ENCODE peak calls at places on chromosomes 16 and 17, in six cellular contexts. One of them, this sample, is unnamed.
A peak's percentile ranks its signal among the peaks of the same experiment; 100 is the strongest.

GRCh38 chr17:1920948-1921351 is 91.1 kb downstream of the RPA1 start:
- DNase-seq in pancreas: no peak
- DNase-seq in stomach: no peak
- DNase-seq in breast epithelium: peak; percentile 62
- DNase-seq in fibroblast of lung: no peak
- DNase-seq in psoas muscle: peak; percentile 92
- DNase-seq in this sample: no peak

GRCh38 chr17:60435244-60436170 is 13.2 kb downstream of the CHCT1 start:
- DNase-seq in psoas muscle: peak; percentile 82
- DNase-seq in pancreas: peak; percentile 81
- DNase-seq in stomach: peak; percentile 69
- DNase-seq in breast epithelium: no peak
- DNase-seq in fibroblast of lung: peak; percentile 92
- DNase-seq in this sample: no peak

GRCh38 chr16:13331918-13332317 is 430.5 kb downstream of the SHISA9 start:
- DNase-seq in psoas muscle: no peak
- DNase-seq in fibroblast of lung: no peak
- DNase-seq in stomach: no peak
- DNase-seq in breast epithelium: no peak
- DNase-seq in pancreas: no peak
- DNase-seq in this sample: no peak

GRCh38 chr17:79072544-79072943 is 2.1 kb upstream of the ENGASE start:
- DNase-seq in breast epithelium: no peak
- DNase-seq in fibroblast of lung: no peak
- DNase-seq in psoas muscle: peak; percentile 45
- DNase-seq in stomach: no peak
- DNase-seq in pancreas: no peak
- DNase-seq in this sample: peak; percentile 61

GRCh38 chr16:82700541-82701240 is 73.9 kb downstream of the CDH13 start:
- DNase-seq in fibroblast of lung: peak; percentile 63
- DNase-seq in psoas muscle: no peak
- DNase-seq in breast epithelium: no peak
- DNase-seq in pancreas: no peak
- DNase-seq in stomach: no peak
- DNase-seq in this sample: no peak

GRCh38 chr17:76997981-76998531 is 129.9 kb downstream of the MGAT5B start:
- DNase-seq in stomach: no peak
- DNase-seq in fibroblast of lung: no peak
- DNase-seq in psoas muscle: no peak
- DNase-seq in pancreas: no peak
- DNase-seq in breast epithelium: peak; percentile 28
- DNase-seq in this sample: no peak

GRCh38 chr16:397736-398332 is 835 bp downstream of the NME4 start:
- DNase-seq in fibroblast of lung: peak; percentile 73
- DNase-seq in psoas muscle: peak; percentile 91
- DNase-seq in stomach: peak; percentile 82
- DNase-seq in pancreas: peak; percentile 78
- DNase-seq in breast epithelium: peak; percentile 80
- DNase-seq in this sample: peak; percentile 86

GRCh38 chr16:31400191-31400590 is 7.1 kb downstream of the ITGAD start:
- DNase-seq in pancreas: no peak
- DNase-seq in stomach: no peak
- DNase-seq in breast epithelium: no peak
- DNase-seq in fibroblast of lung: no peak
- DNase-seq in psoas muscle: no peak
- DNase-seq in this sample: no peak

GRCh38 chr17:34155947-34156346 is 99.1 kb upstream of the CCL2 start:
- DNase-seq in breast epithelium: no peak
- DNase-seq in pancreas: no peak
- DNase-seq in fibroblast of lung: no peak
- DNase-seq in stomach: no peak
- DNase-seq in psoas muscle: no peak
- DNase-seq in this sample: no peak

GRCh38 chr16:28136751-28137434 is 73.4 kb upstream of the GSG1L start:
- DNase-seq in fibroblast of lung: no peak
- DNase-seq in psoas muscle: no peak
- DNase-seq in stomach: no peak
- DNase-seq in pancreas: no peak
- DNase-seq in breast epithelium: no peak
- DNase-seq in this sample: no peak

GRCh38 chr16:55389426-55390073 is 65.5 kb downstream of the IRX6 start:
- DNase-seq in fibroblast of lung: no peak
- DNase-seq in breast epithelium: no peak
- DNase-seq in psoas muscle: peak; percentile 72
- DNase-seq in pancreas: no peak
- DNase-seq in stomach: no peak
- DNase-seq in this sample: peak; percentile 86

GRCh38 chr17:6304894-6305612 is 129.9 kb downstream of the AIPL1 start:
- DNase-seq in psoas muscle: no peak
- DNase-seq in breast epithelium: no peak
- DNase-seq in pancreas: no peak
- DNase-seq in fibroblast of lung: no peak
- DNase-seq in stomach: no peak
- DNase-seq in this sample: no peak

GRCh38 chr17:2398188-2398587 is 2.7 kb downstream of the MNT start:
- DNase-seq in breast epithelium: no peak
- DNase-seq in pancreas: no peak
- DNase-seq in stomach: no peak
- DNase-seq in fibroblast of lung: no peak
- DNase-seq in psoas muscle: no peak
- DNase-seq in this sample: no peak

GRCh38 chr17:45809484-45809883 is 25.4 kb downstream of the CRHR1 start:
- DNase-seq in breast epithelium: no peak
- DNase-seq in fibroblast of lung: no peak
- DNase-seq in pancreas: no peak
- DNase-seq in stomach: no peak
- DNase-seq in psoas muscle: no peak
- DNase-seq in this sample: no peak

GRCh38 chr17:77924757-77925336 is 33.7 kb upstream of the TNRC6C start:
- DNase-seq in stomach: peak; percentile 31
- DNase-seq in breast epithelium: no peak
- DNase-seq in fibroblast of lung: peak; percentile 81
- DNase-seq in pancreas: peak; percentile 56
- DNase-seq in psoas muscle: no peak
- DNase-seq in this sample: no peak

GRCh38 chr16:22010902-22011301 is 3.0 kb downstream of the MOSMO start:
- DNase-seq in psoas muscle: no peak
- DNase-seq in pancreas: no peak
- DNase-seq in breast epithelium: no peak
- DNase-seq in stomach: no peak
- DNase-seq in fibroblast of lung: no peak
- DNase-seq in this sample: no peak

GRCh38 chr17:65558311-65558682 is 3.2 kb downstream of the AXIN2 start:
- DNase-seq in psoas muscle: no peak
- DNase-seq in fibroblast of lung: no peak
- DNase-seq in breast epithelium: no peak
- DNase-seq in stomach: no peak
- DNase-seq in pancreas: no peak
- DNase-seq in this sample: no peak

GRCh38 chr16:88363239-88363891 is 19.4 kb upstream of the ZNF469 start:
- DNase-seq in pancreas: no peak
- DNase-seq in fibroblast of lung: no peak
- DNase-seq in psoas muscle: no peak
- DNase-seq in stomach: no peak
- DNase-seq in breast epithelium: no peak
- DNase-seq in this sample: no peak

GRCh38 chr16:50354629-50355456 is 13.9 kb downstream of the BRD7 start:
- DNase-seq in psoas muscle: no peak
- DNase-seq in fibroblast of lung: peak; percentile 53
- DNase-seq in stomach: no peak
- DNase-seq in breast epithelium: no peak
- DNase-seq in pancreas: no peak
- DNase-seq in this sample: no peak

GRCh38 chr17:62807812-62808575 is at the start of gene MARCHF10:
- DNase-seq in pancreas: peak; percentile 35
- DNase-seq in fibroblast of lung: no peak
- DNase-seq in breast epithelium: no peak
- DNase-seq in psoas muscle: no peak
- DNase-seq in stomach: peak; percentile 28
- DNase-seq in this sample: peak; percentile 79

GRCh38 chr16:57045694-57046381 is 46.5 kb upstream of the CPNE2 start:
- DNase-seq in psoas muscle: peak; percentile 82
- DNase-seq in breast epithelium: no peak
- DNase-seq in pancreas: peak; percentile 55
- DNase-seq in fibroblast of lung: peak; percentile 74
- DNase-seq in stomach: peak; percentile 32
- DNase-seq in this sample: no peak

GRCh38 chr16:77677129-77677528 is 45.2 kb upstream of the NUDT7 start:
- DNase-seq in fibroblast of lung: peak; percentile 16
- DNase-seq in pancreas: no peak
- DNase-seq in psoas muscle: no peak
- DNase-seq in breast epithelium: no peak
- DNase-seq in stomach: no peak
- DNase-seq in this sample: no peak

GRCh38 chr16:69532761-69533459 is 32.9 kb upstream of the NFAT5 start:
- DNase-seq in stomach: no peak
- DNase-seq in breast epithelium: no peak
- DNase-seq in fibroblast of lung: no peak
- DNase-seq in pancreas: no peak
- DNase-seq in psoas muscle: no peak
- DNase-seq in this sample: no peak

GRCh38 chr17:63293310-63293709 is 152.8 kb downstream of the CYB561 start:
- DNase-seq in psoas muscle: no peak
- DNase-seq in breast epithelium: no peak
- DNase-seq in stomach: no peak
- DNase-seq in pancreas: no peak
- DNase-seq in fibroblast of lung: peak; percentile 49
- DNase-seq in this sample: no peak

GRCh38 chr17:62653831-62654829 is 26.7 kb downstream of the MRC2 start:
- DNase-seq in stomach: peak; percentile 38
- DNase-seq in pancreas: peak; percentile 21
- DNase-seq in psoas muscle: peak; percentile 86
- DNase-seq in breast epithelium: no peak
- DNase-seq in fibroblast of lung: peak; percentile 88
- DNase-seq in this sample: peak; percentile 77

GRCh38 chr17:58338454-58338841 is 9.9 kb upstream of the TSPOAP1 start:
- DNase-seq in pancreas: no peak
- DNase-seq in breast epithelium: no peak
- DNase-seq in psoas muscle: no peak
- DNase-seq in stomach: no peak
- DNase-seq in fibroblast of lung: no peak
- DNase-seq in this sample: no peak

GRCh38 chr16:69823831-69824563 is 61.9 kb downstream of the WWP2 start:
- DNase-seq in fibroblast of lung: no peak
- DNase-seq in pancreas: peak; percentile 81
- DNase-seq in psoas muscle: peak; percentile 58
- DNase-seq in breast epithelium: no peak
- DNase-seq in stomach: peak; percentile 69
- DNase-seq in this sample: peak; percentile 62

GRCh38 chr17:70473049-70473448 is 303.7 kb downstream of the KCNJ2 start:
- DNase-seq in stomach: no peak
- DNase-seq in fibroblast of lung: no peak
- DNase-seq in breast epithelium: no peak
- DNase-seq in psoas muscle: no peak
- DNase-seq in pancreas: no peak
- DNase-seq in this sample: peak; percentile 49

GRCh38 chr17:76523084-76524037 is 14.1 kb downstream of the CYGB start:
- DNase-seq in fibroblast of lung: peak; percentile 52
- DNase-seq in psoas muscle: peak; percentile 90
- DNase-seq in pancreas: peak; percentile 80
- DNase-seq in stomach: peak; percentile 83
- DNase-seq in breast epithelium: peak; percentile 84
- DNase-seq in this sample: peak; percentile 90

GRCh38 chr17:55437165-55437605 is 15.6 kb upstream of the MMD start:
- DNase-seq in psoas muscle: no peak
- DNase-seq in fibroblast of lung: no peak
- DNase-seq in breast epithelium: no peak
- DNase-seq in pancreas: no peak
- DNase-seq in stomach: no peak
- DNase-seq in this sample: no peak

GRCh38 chr16:88526008-88526905 is 43.9 kb upstream of the ZC3H18 start:
- DNase-seq in breast epithelium: no peak
- DNase-seq in fibroblast of lung: no peak
- DNase-seq in pancreas: peak; percentile 16
- DNase-seq in stomach: no peak
- DNase-seq in psoas muscle: no peak
- DNase-seq in this sample: no peak

GRCh38 chr17:31541559-31541958 is 150.1 kb downstream of the RAB11FIP4 start:
- DNase-seq in pancreas: no peak
- DNase-seq in breast epithelium: no peak
- DNase-seq in fibroblast of lung: no peak
- DNase-seq in psoas muscle: no peak
- DNase-seq in stomach: no peak
- DNase-seq in this sample: no peak
- TF ChIP-seq CTCF in pancreas: no peak
- TF ChIP-seq CTCF in breast epithelium: no peak
- TF ChIP-seq CTCF in fibroblast of lung: no peak
- TF ChIP-seq CTCF in psoas muscle: no peak
- TF ChIP-seq CTCF in stomach: no peak
- TF ChIP-seq CTCF in this sample: no peak

GRCh38 chr16:2146739-2147138 is 1.7 kb upstream of the RAB26 start:
- DNase-seq in breast epithelium: no peak
- DNase-seq in psoas muscle: no peak
- DNase-seq in pancreas: no peak
- DNase-seq in fibroblast of lung: no peak
- DNase-seq in stomach: no peak
- DNase-seq in this sample: peak; percentile 67

GRCh38 chr16:2149630-2150417 is 1.4 kb downstream of the RAB26 start:
- DNase-seq in pancreas: peak; percentile 51
- DNase-seq in breast epithelium: no peak
- DNase-seq in fibroblast of lung: no peak
- DNase-seq in psoas muscle: no peak
- DNase-seq in stomach: no peak
- DNase-seq in this sample: no peak

GRCh38 chr16:2147378-2147777 is 1.0 kb upstream of the RAB26 start:
- DNase-seq in fibroblast of lung: no peak
- DNase-seq in psoas muscle: no peak
- DNase-seq in stomach: no peak
- DNase-seq in breast epithelium: no peak
- DNase-seq in pancreas: no peak
- DNase-seq in this sample: no peak

GRCh38 chr16:2148714-2149629 is 547 bp downstream of the RAB26 start:
- DNase-seq in pancreas: peak; percentile 68
- DNase-seq in psoas muscle: no peak
- DNase-seq in breast epithelium: no peak
- DNase-seq in fibroblast of lung: no peak
- DNase-seq in stomach: peak; percentile 48
- DNase-seq in this sample: peak; percentile 62

GRCh38 chr16:2147981-2148671 is at the start of gene RAB26:
- DNase-seq in pancreas: peak; percentile 96
- DNase-seq in breast epithelium: peak; percentile 94
- DNase-seq in psoas muscle: peak; percentile 94
- DNase-seq in stomach: peak; percentile 95
- DNase-seq in fibroblast of lung: peak; percentile 44
- DNase-seq in this sample: peak; percentile 93
- H3K4me1 ChIP-seq in pancreas: peaks cover 25% of the 10 kb centered on the region
- H3K4me1 ChIP-seq in breast epithelium: peaks cover 31% of the 10 kb centered on the region
- H3K4me1 ChIP-seq in psoas muscle: peaks cover 44% of the 10 kb centered on the region
- H3K4me1 ChIP-seq in stomach: peaks cover 53% of the 10 kb centered on the region
- H3K4me1 ChIP-seq in fibroblast of lung: peaks cover 37% of the 10 kb centered on the region
- H3K4me1 ChIP-seq in this sample: peaks cover 45% of the 10 kb centered on the region

GRCh38 chr17:80315517-80316182 is 55.0 kb downstream of the RNF213 start:
- DNase-seq in pancreas: no peak
- DNase-seq in psoas muscle: no peak
- DNase-seq in breast epithelium: no peak
- DNase-seq in stomach: no peak
- DNase-seq in fibroblast of lung: no peak
- DNase-seq in this sample: peak; percentile 20
- H3K36me3 ChIP-seq in pancreas: peaks cover 23% of the 10 kb centered on the region
- H3K36me3 ChIP-seq in psoas muscle: peaks cover 64% of the 10 kb centered on the region
- H3K36me3 ChIP-seq in breast epithelium: peaks cover 4% of the 10 kb centered on the region
- H3K36me3 ChIP-seq in stomach: peaks cover 82% of the 10 kb centered on the region
- H3K36me3 ChIP-seq in fibroblast of lung: peaks cover 27% of the 10 kb centered on the region
- H3K36me3 ChIP-seq in this sample: peaks cover 73% of the 10 kb centered on the region

GRCh38 chr16:81405702-81406113 is 38.9 kb upstream of the CMIP start:
- DNase-seq in breast epithelium: no peak
- DNase-seq in fibroblast of lung: peak; percentile 67
- DNase-seq in stomach: peak; percentile 44
- DNase-seq in psoas muscle: no peak
- DNase-seq in pancreas: peak; percentile 30
- DNase-seq in this sample: no peak
- TF ChIP-seq CTCF in breast epithelium: no peak
- TF ChIP-seq CTCF in fibroblast of lung: no peak
- TF ChIP-seq CTCF in stomach: no peak
- TF ChIP-seq CTCF in psoas muscle: no peak
- TF ChIP-seq CTCF in pancreas: no peak
- TF ChIP-seq CTCF in this sample: no peak

This sample was measured in upper lobe of right lung.